ENCODE peak calls at places on chromosomes 6 and 20, in four cellular contexts. U is neuronal stem cell, Z is trophoblast cell, D is IMR-90. V is an unnamed sample.

GRCh38 chr6:43759157-43759925 is 10.7 kb upstream of the VEGFA start:
- DNase-seq in U (no peak), Z (peak), D (no peak), V (no peak)

GRCh38 chr6:40389176-40389767 is 197.9 kb downstream of the LRFN2 start:
- DNase-seq in U (no peak), Z (no peak), D (no peak), V (no peak)

GRCh38 chr20:10249048-10249770 is 30.6 kb downstream of the SNAP25 start:
- DNase-seq in U (no peak), Z (no peak), D (peak), V (peak)

GRCh38 chr6:24646771-24647170 is 780 bp upstream of the KIAA0319 start:
- DNase-seq in U (no peak), Z (peak), D (peak), V (no peak)

GRCh38 chr6:7636151-7636550 is 46.2 kb downstream of the SNRNP48 start:
- DNase-seq in U (no peak), Z (peak), D (no peak), V (no peak)

GRCh38 chr6:30960907-30961673 is 20.3 kb downstream of the MUCL3 start:
- DNase-seq in U (no peak), Z (peak), D (peak), V (no peak)

GRCh38 chr6:56399672-56400263 is 152.4 kb upstream of the COL21A1 start:
- DNase-seq in U (no peak), Z (peak), D (no peak), V (no peak)

GRCh38 chr6:134245041-134245440 is 72.9 kb downstream of the SGK1 start:
- DNase-seq in U (no peak), Z (no peak), D (peak), V (no peak)

GRCh38 chr6:70151616-70152015 is 151.3 kb downstream of the COL9A1 start:
- DNase-seq in U (no peak), Z (no peak), D (no peak), V (no peak)

GRCh38 chr6:35161265-35161664 is 20.1 kb upstream of the TCP11 start:
- DNase-seq in U (no peak), Z (no peak), D (no peak), V (no peak)

GRCh38 chr20:41618807-41619294 is 674 bp upstream of the CHD6 start:
- DNase-seq in U (no peak), Z (peak), D (no peak), V (no peak)

GRCh38 chr6:147029923-147030322 is 174.3 kb upstream of the STXBP5 start:
- DNase-seq in U (no peak), Z (no peak), D (no peak), V (no peak)

GRCh38 chr20:21323640-21324039 is 20.5 kb downstream of the XRN2 start:
- DNase-seq in U (no peak), Z (peak), D (peak), V (no peak)

GRCh38 chr6:53287336-53288225 is 61.2 kb downstream of the ELOVL5 start:
- DNase-seq in U (peak), Z (no peak), D (no peak), V (no peak)

GRCh38 chr6:13431059-13431656 is 56.2 kb downstream of the GFOD1 start:
- DNase-seq in U (no peak), Z (no peak), D (no peak), V (no peak)

GRCh38 chr6:13431861-13432465 is 55.4 kb downstream of the GFOD1 start:
- DNase-seq in U (no peak), Z (no peak), D (peak), V (no peak)

GRCh38 chr6:13434777-13435176 is 52.6 kb downstream of the GFOD1 start:
- DNase-seq in U (no peak), Z (no peak), D (no peak), V (no peak)

GRCh38 chr6:13434455-13434775 is 53.0 kb downstream of the GFOD1 start:
- DNase-seq in U (no peak), Z (no peak), D (no peak), V (no peak)

DNA sequence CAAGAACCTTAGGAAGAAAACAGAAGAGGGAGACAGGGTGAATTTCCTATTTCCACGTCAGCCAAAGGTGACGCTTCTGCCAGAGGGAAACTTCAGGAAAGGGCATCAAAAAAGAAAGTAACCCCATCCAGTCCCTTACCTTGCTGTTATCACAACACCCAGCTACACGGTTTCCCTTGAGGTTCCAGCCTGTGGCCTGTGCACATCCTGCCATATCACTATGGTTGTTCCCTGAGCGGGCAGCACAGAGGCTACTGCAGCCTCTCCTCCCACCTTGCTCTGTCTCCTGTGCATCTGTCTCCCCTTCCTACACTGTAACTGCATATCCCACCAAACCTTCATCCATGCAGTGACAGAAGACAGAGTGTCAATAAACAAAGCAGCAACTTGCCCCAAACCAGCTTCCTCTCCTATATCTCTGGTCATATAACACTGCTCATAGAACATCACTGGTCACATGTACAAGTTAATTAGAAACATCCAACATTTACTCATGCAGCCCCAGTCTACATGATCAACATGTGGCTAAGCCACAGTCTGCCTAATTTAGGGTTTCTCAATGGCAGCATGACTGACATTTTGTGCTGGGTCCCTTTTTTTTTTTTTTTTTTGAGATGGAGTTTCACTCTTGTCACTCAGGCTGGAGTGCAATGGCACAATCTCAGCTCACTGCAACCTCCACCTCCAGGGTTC is 54.7 kb downstream of the GFOD1 start:
- DNase-seq in U (no peak), Z (no peak), D (no peak), V (no peak)
- H4K91ac ChIP-seq in U (no peak), Z (no peak), D (no peak), V (no peak)

GRCh38 chr6:166957087-166957804 is 896 bp upstream of the RNASET2 start:
- DNase-seq in U (peak), Z (no peak), D (no peak), V (peak)

GRCh38 chr6:166957805-166958076 is 1.4 kb upstream of the RNASET2 start:
- DNase-seq in U (no peak), Z (no peak), D (no peak), V (no peak)

GRCh38 chr6:166959906-166960608 is 3.7 kb upstream of the RNASET2 start:
- DNase-seq in U (no peak), Z (no peak), D (no peak), V (no peak)

GRCh38 chr6:166960609-166960978 is 4.2 kb upstream of the RNASET2 start:
- DNase-seq in U (no peak), Z (no peak), D (no peak), V (no peak)

GRCh38 chr6:166958926-166959861 is 2.8 kb upstream of the RNASET2 start:
- DNase-seq in U (no peak), Z (no peak), D (no peak), V (no peak)
- H2BK120ac ChIP-seq in U (no peak), Z (no peak), D (peak), V (no peak)

GRCh38 chr20:16940701-16941100 is 192.5 kb downstream of the OTOR start:
- DNase-seq in U (no peak), Z (no peak), D (no peak), V (no peak)
- H4K91ac ChIP-seq in U (no peak), Z (no peak), D (no peak), V (no peak)

GRCh38 chr6:86686496-86686895 is 250.8 kb upstream of the HTR1E start:
- DNase-seq in U (no peak), Z (peak), D (no peak), V (no peak)
- H2BK120ac ChIP-seq in U (no peak), Z (no peak), D (no peak), V (no peak)

GRCh38 chr6:149487316-149487715 is 2.5 kb upstream of the ZC3H12D start:
- DNase-seq in U (no peak), Z (no peak), D (no peak), V (no peak)

GRCh38 chr6:149483302-149483701 is 1.5 kb downstream of the ZC3H12D start:
- DNase-seq in U (no peak), Z (no peak), D (no peak), V (no peak)

GRCh38 chr6:149484733-149485700 is at the start of gene ZC3H12D:
- DNase-seq in U (no peak), Z (peak), D (peak), V (peak)

GRCh38 chr6:149482542-149483261 is 2.1 kb downstream of the ZC3H12D start:
- DNase-seq in U (no peak), Z (no peak), D (no peak), V (no peak)

DNA sequence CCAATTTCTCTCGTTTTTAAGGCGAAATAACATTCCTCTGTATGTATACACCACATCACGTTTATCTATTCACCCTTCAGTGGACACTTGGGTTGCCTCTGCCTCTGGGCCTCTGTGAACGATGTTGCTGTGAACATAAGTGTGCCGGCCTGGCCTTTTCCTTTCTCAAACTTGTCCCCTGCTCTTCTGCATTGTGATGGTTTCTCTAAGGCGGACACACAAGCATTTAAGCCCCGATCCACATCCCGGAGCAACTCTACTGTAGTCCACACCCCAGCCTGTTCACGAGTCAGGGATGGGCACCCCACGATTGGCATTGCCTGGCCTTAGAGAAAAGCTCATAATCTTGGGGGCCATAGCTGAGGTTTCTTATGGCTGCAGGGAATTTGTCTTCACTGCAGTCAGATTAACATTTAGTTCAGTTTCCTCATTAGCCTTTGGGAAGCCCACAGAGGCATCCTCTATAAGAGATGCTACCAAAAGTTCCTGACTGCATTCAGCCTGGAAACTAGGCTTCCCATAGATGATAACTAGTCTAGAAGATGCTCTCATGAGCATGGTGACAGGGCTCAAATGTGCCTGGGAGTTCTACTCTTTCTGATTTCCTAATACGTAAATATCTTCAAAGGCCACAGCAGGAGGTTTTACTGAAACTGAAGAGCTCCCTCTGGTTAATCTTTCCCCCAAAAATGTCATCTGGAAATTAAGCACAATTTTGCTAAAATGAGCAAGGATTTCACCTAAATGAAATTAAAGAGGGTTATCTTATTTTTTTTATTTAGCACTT is 772 bp downstream of the ZC3H12D start:
- DNase-seq in U (no peak), Z (no peak), D (no peak), V (no peak)
- H4K91ac ChIP-seq in U (no peak), Z (no peak), D (no peak), V (no peak)

GRCh38 chr6:27867051-27867940 is 44.9 kb downstream of the OR2B2 start:
- DNase-seq in U (peak), Z (peak), D (peak), V (peak)
- H2BK120ac ChIP-seq in U (no peak), Z (no peak), D (no peak), V (no peak)

GRCh38 chr20:23060629-23061028 is 11.2 kb upstream of the THBD start:
- DNase-seq in U (no peak), Z (peak), D (no peak), V (no peak)
- H4K91ac ChIP-seq in U (no peak), Z (no peak), D (no peak), V (no peak)

V was measured in H9.